ENCODE peak calls at places on chromosomes 2 and 18, in six cellular contexts. X, P, G, N, C and O are unnamed samples.

GRCh38 chr2:118186110-118186857 is 98.0 kb downstream of the INSIG2 start:
- DNase-seq in X (peak), C (peak), G (peak), P (peak), N (peak), O (peak)

GRCh38 chr18:24656044-24656443 is 195.6 kb downstream of the HRH4 start:
- DNase-seq in G (no peak), N (no peak), P (no peak), C (no peak), X (no peak), O (no peak)

GRCh38 chr2:45748239-45748638 is 96.8 kb downstream of the PRKCE start:
- DNase-seq in C (no peak), P (no peak), N (no peak), X (no peak), G (peak), O (peak)

GRCh38 chr2:33298233-33298632 is 178.2 kb upstream of the RASGRP3 start:
- DNase-seq in X (no peak), P (no peak), N (no peak), G (peak), C (peak), O (peak)

GRCh38 chr2:3377279-3377611 is 373 bp downstream of the EIPR1 start:
- DNase-seq in P (peak), X (no peak), N (no peak), C (peak), G (peak), O (peak)

GRCh38 chr18:52376104-52376503 is 36.1 kb downstream of the DCC start:
- DNase-seq in X (no peak), G (no peak), N (no peak), P (no peak), C (no peak), O (no peak)

GRCh38 chr2:219570924-219571310 is 422 bp downstream of the OBSL1 start:
- DNase-seq in N (no peak), C (no peak), P (no peak), G (peak), X (peak), O (peak)

GRCh38 chr2:24970483-24971299 is 1.1 kb downstream of the DNAJC27 start:
- DNase-seq in X (no peak), G (no peak), N (peak), C (no peak), P (no peak), O (peak)

GRCh38 chr18:48983793-48984437 is 33.1 kb upstream of the SMAD7 start:
- DNase-seq in C (no peak), N (no peak), P (no peak), G (no peak), X (peak), O (peak)

GRCh38 chr18:58892536-58892935 is 27.9 kb downstream of the ZNF532 start:
- DNase-seq in G (no peak), P (no peak), C (no peak), X (no peak), N (no peak), O (no peak)

GRCh38 chr2:85705680-85706039 is 11.5 kb downstream of the GNLY start:
- DNase-seq in P (peak), G (peak), N (no peak), X (no peak), C (peak), O (peak)

GRCh38 chr2:103921161-103921560 is 932.8 kb upstream of the POU3F3 start:
- DNase-seq in X (no peak), P (no peak), C (no peak), G (no peak), N (no peak), O (no peak)

GRCh38 chr2:96409543-96410184 is 74.1 kb downstream of the NCAPH start:
- DNase-seq in C (no peak), N (no peak), G (peak), X (peak), P (no peak), O (no peak)